ENCODE peak calls at places on chromosomes 12 and 14, in four cellular contexts. K is prostate gland, V is right atrium auricular region, P is fibroblast of the aortic adventitia. Z is an unnamed sample.

GRCh38 chr12:124386059-124386458 is 91.2 kb downstream of the RFLNA start:
- DNase-seq in K (no peak), V (no peak), P (peak; percentile 43), Z (no peak)

GRCh38 chr14:92728781-92729364 is 19.6 kb downstream of the LGMN start:
- DNase-seq in K (no peak), V (no peak), P (no peak), Z (no peak)

GRCh38 chr14:103641181-103641580 is 12.2 kb downstream of the KLC1 start:
- DNase-seq in K (no peak), V (no peak), P (peak; percentile 54), Z (no peak)

GRCh38 chr12:21485998-21486397 is 15.4 kb downstream of the RECQL start:
- DNase-seq in K (no peak), V (no peak), P (no peak), Z (no peak)

GRCh38 chr12:114926341-114926740 is 242.4 kb upstream of the TBX3 start:
- DNase-seq in K (no peak), V (no peak), P (no peak), Z (no peak)

GRCh38 chr12:122031342-122032216 is 9.9 kb downstream of the BCL7A start:
- DNase-seq in K (no peak), V (no peak), P (no peak), Z (peak; percentile 61)

GRCh38 chr12:32947203-32947795 is 50.7 kb upstream of the PKP2 start:
- DNase-seq in K (no peak), V (no peak), P (peak; percentile 24), Z (no peak)

GRCh38 chr14:88746042-88746441 is 46.7 kb downstream of the EML5 start:
- DNase-seq in K (no peak), V (no peak), P (peak; percentile 2), Z (no peak)

GRCh38 chr14:77240336-77240915 is 30.6 kb downstream of the NGB start:
- DNase-seq in K (no peak), V (no peak), P (no peak), Z (no peak)

GRCh38 chr12:112149596-112149995 is 24.2 kb downstream of the TRAFD1 start:
- DNase-seq in K (no peak), V (peak; percentile 16), P (no peak), Z (no peak)

GRCh38 chr12:53795927-53796326 is 44.1 kb upstream of the CISTR start:
- DNase-seq in K (no peak), V (no peak), P (no peak), Z (no peak)

GRCh38 chr12:50103767-50104321 is at the start of gene GPD1:
- DNase-seq in K (peak; percentile 77), V (no peak), P (peak; percentile 34), Z (no peak)

GRCh38 chr12:78712834-78713455 is 151.6 kb upstream of the SYT1 start:
- DNase-seq in K (no peak), V (no peak), P (no peak), Z (no peak)

GRCh38 chr12:7113389-7113871 is 4.4 kb upstream of the C1RL start:
- DNase-seq in K (no peak), V (no peak), P (peak; percentile 69), Z (no peak)

GRCh38 chr14:35339761-35340406 is 47.7 kb downstream of the PSMA6 start:
- DNase-seq in K (no peak), V (no peak), P (no peak), Z (no peak)

GRCh38 chr14:75041613-75042012 is 9.7 kb downstream of the MLH3 start:
- DNase-seq in K (no peak), V (no peak), P (no peak), Z (no peak)

GRCh38 chr12:96053476-96054261 is 18.3 kb upstream of the LTA4H start:
- DNase-seq in K (no peak), V (no peak), P (no peak), Z (no peak)

GRCh38 chr12:27571463-27571862 is 47.5 kb downstream of the PPFIBP1 start:
- DNase-seq in K (no peak), V (no peak), P (peak; percentile 75), Z (no peak)

GRCh38 chr14:101812071-101812470 is 50.6 kb downstream of the PPP2R5C start:
- DNase-seq in K (no peak), V (no peak), P (no peak), Z (no peak)
- TF ChIP-seq CTCF in K (no peak), V (no peak), P (no peak), Z (no peak)

GRCh38 chr12:10331642-10332239 is 24.1 kb downstream of the KLRD1 start:
- DNase-seq in K (peak; percentile 12), V (no peak), P (peak; percentile 72), Z (no peak)
- TF ChIP-seq CTCF in K (peak; percentile 80), V (peak; percentile 12), P (peak; percentile 89), Z (peak; percentile 24)

DNA sequence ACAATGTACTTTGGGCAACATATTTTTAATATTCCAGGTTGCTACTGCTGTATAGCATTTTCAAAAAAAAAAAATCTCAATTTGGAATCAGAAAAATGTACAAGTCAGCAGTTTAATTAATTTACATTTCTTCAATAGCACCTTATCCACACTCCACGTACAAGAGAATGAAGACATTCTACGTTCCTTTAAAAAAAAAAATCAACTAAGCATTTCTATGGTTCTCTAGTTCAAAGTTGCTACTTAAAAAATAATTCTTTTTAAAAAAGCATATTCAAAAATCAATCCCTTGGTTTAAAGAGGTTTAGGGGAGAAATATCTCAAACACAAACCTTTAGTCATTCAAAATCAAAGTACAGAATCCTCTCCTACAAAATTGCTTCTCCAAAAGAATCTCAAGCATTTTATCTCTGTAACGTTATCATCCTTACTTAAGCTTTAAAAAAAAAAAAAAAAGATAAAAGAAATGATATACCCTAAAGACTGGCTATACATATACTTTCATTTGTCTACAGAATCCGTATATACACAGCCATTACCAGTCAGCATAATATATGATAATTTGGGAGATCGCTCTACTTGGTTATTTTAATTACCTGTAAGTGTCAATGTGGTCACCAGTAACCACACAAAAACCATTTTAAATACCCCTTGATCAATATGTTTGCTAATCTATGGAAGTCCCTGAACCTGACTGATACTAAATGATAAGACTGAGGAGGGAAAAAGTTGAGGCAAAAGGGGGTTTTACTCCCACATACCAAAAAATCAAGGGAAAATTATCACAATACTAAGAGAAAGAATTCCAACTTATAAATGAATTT is 2.7 kb downstream of the MED13L start:
- DNase-seq in K (no peak), V (no peak), P (no peak), Z (no peak)
- TF ChIP-seq CTCF in K (no peak), V (no peak), P (no peak), Z (no peak)

GRCh38 chr14:54565236-54566151 is 1.4 kb upstream of the SAMD4A start:
- DNase-seq in K (peak; percentile 91), V (peak; percentile 98), P (peak; percentile 89), Z (peak; percentile 75)
- TF ChIP-seq CTCF in K (peak; percentile 17), V (no peak), P (peak; percentile 17), Z (no peak)

DNA sequence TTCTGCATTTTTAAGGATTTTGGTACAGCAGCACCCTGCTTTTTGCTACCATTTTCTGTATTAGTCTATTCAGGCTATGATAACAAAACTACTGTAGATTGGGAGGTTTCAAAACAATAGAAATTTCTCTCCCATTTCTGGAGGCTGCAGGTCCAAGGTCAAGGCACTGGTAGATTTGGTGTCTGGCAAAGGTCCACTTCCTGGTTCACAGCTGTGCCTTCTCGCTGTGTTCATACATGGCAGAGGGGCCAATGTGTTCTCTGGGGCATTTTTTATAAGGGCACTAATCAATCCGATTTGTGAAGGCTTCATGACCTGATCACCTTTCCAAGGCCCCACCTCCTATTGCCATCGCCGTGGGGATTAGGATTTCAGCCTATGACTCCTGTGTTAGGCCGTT is 268.1 kb upstream of the RTL1 start:
- DNase-seq in K (no peak), V (no peak), P (no peak), Z (no peak)
- TF ChIP-seq CTCF in K (no peak), V (no peak), P (no peak), Z (no peak)

GRCh38 chr12:98227162-98227561 is 288.2 kb upstream of the TMPO start:
- DNase-seq in K (no peak), V (no peak), P (peak; percentile 6), Z (no peak)
- TF ChIP-seq CTCF in K (peak; percentile 16), V (no peak), P (peak; percentile 40), Z (no peak)

GRCh38 chr12:51362747-51363342 is 16.4 kb upstream of the CELA1 start:
- DNase-seq in K (no peak), V (no peak), P (no peak), Z (no peak)

GRCh38 chr12:51362307-51362706 is 15.8 kb upstream of the CELA1 start:
- DNase-seq in K (no peak), V (no peak), P (no peak), Z (no peak)

GRCh38 chr12:51359851-51360250 is 13.4 kb upstream of the CELA1 start:
- DNase-seq in K (no peak), V (no peak), P (no peak), Z (no peak)

GRCh38 chr12:51360315-51360714 is 13.8 kb upstream of the CELA1 start:
- DNase-seq in K (no peak), V (no peak), P (no peak), Z (no peak)

DNA sequence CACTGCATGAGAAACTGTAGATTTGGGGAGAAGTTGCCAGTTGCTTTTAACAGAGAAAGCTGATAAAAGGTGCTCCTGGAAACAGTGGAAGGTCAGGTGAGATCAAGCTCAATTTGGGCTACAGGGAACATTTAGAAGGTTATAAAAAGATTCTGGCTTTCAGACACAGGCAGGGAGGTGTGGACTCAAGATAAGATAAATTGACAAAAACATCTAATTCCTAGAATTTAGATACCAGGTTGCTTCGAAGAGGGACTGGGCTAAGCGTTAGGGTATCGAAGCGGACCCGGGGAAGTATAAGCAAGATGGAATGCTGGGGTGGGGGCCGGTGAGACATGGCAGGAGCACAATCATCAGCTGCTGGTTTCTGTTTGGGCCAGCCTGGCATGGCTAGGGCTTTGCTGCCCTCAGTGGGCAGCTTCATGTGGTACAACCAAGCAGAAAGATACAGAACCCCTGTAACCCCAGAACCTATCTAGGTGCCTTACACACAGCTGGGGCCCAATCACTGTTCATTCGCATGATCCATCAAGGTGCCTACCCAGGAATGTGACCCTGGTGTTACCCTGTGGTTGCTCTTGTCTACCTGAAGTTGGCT is 15.0 kb upstream of the CELA1 start:
- DNase-seq in K (no peak), V (no peak), P (no peak), Z (no peak)
- TF ChIP-seq CTCF in K (no peak), V (no peak), P (no peak), Z (no peak)

GRCh38 chr12:121003650-121004049 is 12.6 kb downstream of the C12orf43 start:
- DNase-seq in K (no peak), V (no peak), P (no peak), Z (no peak)
- TF ChIP-seq CTCF in K (no peak), V (no peak), P (no peak), Z (no peak)

Z was measured in activated B cell treated with CpG ODN at 0.5 μM for 24 hours.